ENCODE peak calls at places on chromosomes 7 and 10, in eight cellular contexts. O is ovary; F is lower lobe of right lung; W is cardiac muscle cell; R is BE2C; K is CD8-positive, alpha-beta T cell; N is body of pancreas; X is brain microvascular endothelial cell. Q is an unnamed sample.
A peak's percentile ranks its signal among the peaks of the same experiment; 100 is the strongest.

GRCh38 chr10:58637372-58637771 is 124.7 kb downstream of the BICC1 start:
- DNase-seq in F (no peak), W (peak; percentile 87), R (no peak), N (no peak), X (no peak), K (no peak), O (no peak), Q (peak; percentile 65)

GRCh38 chr7:34133983-34134782 is 228.8 kb downstream of the BMPER start:
- DNase-seq in X (peak; percentile 79), O (peak; percentile 76), R (peak; percentile 67), N (peak; percentile 66), W (peak; percentile 87), K (no peak), F (no peak), Q (peak; percentile 86)

GRCh38 chr10:50403074-50403473 is 151.8 kb upstream of the ASAH2 start:
- DNase-seq in X (no peak), F (no peak), N (no peak), K (no peak), R (no peak), O (no peak), W (no peak), Q (no peak)

GRCh38 chr10:15571570-15571969 is 148.2 kb downstream of the ITGA8 start:
- DNase-seq in K (no peak), F (no peak), N (peak; percentile 28), O (peak; percentile 55), R (peak; percentile 10), W (peak; percentile 90), X (peak; percentile 66), Q (peak; percentile 87)

GRCh38 chr7:84970683-84971082 is 216.2 kb downstream of the SEMA3D start:
- DNase-seq in O (no peak), N (no peak), K (no peak), F (no peak), X (no peak), R (no peak), W (peak; percentile 27), Q (peak; percentile 49)

GRCh38 chr7:67843615-67844014 is 847.0 kb downstream of the TYW1 start:
- DNase-seq in X (no peak), K (no peak), R (no peak), N (no peak), F (no peak), O (no peak), W (no peak), Q (no peak)

GRCh38 chr7:151381333-151382078 is 28.3 kb downstream of the WDR86 start:
- DNase-seq in W (peak; percentile 21), R (peak; percentile 63), F (no peak), X (no peak), O (peak; percentile 47), N (no peak), K (peak; percentile 58), Q (no peak)

GRCh38 chr7:101690061-101690460 is 61.0 kb upstream of the MYL10 start:
- DNase-seq in O (no peak), W (no peak), K (no peak), R (no peak), X (no peak), F (no peak), N (no peak), Q (no peak)

GRCh38 chr10:43667317-43667731 is 18.6 kb upstream of the ZNF32 start:
- DNase-seq in W (peak; percentile 68), R (no peak), N (peak; percentile 45), O (peak; percentile 47), X (no peak), F (no peak), K (no peak), Q (peak; percentile 29)

GRCh38 chr10:57692255-57692980 is 575.3 kb downstream of the IPMK start:
- DNase-seq in O (no peak), F (no peak), X (peak; percentile 92), R (no peak), W (peak; percentile 89), N (no peak), K (no peak), Q (peak; percentile 94)

GRCh38 chr10:26890956-26891355 is 30.2 kb upstream of the ABI1 start:
- DNase-seq in W (peak; percentile 81), R (peak; percentile 83), X (peak; percentile 81), N (peak; percentile 61), F (no peak), O (no peak), K (no peak), Q (peak; percentile 84)

GRCh38 chr10:133082685-133083421 is 4.9 kb upstream of the ADGRA1 start:
- DNase-seq in X (no peak), K (no peak), O (no peak), F (no peak), R (no peak), N (no peak), W (no peak), Q (no peak)
- TF ChIP-seq CTCF in X (no peak), K (no peak), O (no peak), F (no peak), R (no peak), N (no peak), W (no peak), Q (no peak)

GRCh38 chr7:41592794-41593193 is 110.1 kb downstream of the INHBA start:
- DNase-seq in K (no peak), X (no peak), O (no peak), R (no peak), W (no peak), N (no peak), F (no peak), Q (no peak)
- H3K4me3 ChIP-seq in K (no peak overlapping the region), X (no peak overlapping the region), O (no peak overlapping the region), R (no peak overlapping the region), W (no peak overlapping the region), N (no peak overlapping the region), F (no peak overlapping the region), Q (no peak overlapping the region)

DNA sequence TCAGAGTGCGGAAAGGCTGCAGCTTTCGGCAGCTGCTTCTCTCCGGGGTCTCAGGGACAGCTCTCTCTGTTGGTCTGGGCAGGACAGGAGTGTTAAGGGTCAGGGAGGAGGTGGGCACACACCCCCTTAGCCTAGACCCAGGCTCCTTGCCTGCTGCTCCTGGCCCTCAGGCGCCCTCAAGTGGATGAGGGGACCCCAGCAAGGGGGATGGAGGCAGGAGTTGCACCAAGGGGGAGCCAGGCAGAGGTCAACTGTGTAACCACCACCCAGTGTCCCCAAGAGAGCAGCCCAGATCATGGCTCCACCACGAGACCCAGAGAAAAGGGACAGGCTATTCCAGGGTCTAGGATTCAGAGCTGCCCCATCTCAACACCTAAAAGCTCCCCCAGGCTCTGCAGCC is 26.9 kb downstream of the SPOCK2 start:
- DNase-seq in O (no peak), W (no peak), F (no peak), N (no peak), K (no peak), X (no peak), R (peak; percentile 27), Q (no peak)
- TF ChIP-seq CTCF in O (no peak), W (peak; percentile 28), F (no peak), N (peak; percentile 12), K (no peak), X (peak; percentile 49), R (peak; percentile 46), Q (peak; percentile 31)

DNA sequence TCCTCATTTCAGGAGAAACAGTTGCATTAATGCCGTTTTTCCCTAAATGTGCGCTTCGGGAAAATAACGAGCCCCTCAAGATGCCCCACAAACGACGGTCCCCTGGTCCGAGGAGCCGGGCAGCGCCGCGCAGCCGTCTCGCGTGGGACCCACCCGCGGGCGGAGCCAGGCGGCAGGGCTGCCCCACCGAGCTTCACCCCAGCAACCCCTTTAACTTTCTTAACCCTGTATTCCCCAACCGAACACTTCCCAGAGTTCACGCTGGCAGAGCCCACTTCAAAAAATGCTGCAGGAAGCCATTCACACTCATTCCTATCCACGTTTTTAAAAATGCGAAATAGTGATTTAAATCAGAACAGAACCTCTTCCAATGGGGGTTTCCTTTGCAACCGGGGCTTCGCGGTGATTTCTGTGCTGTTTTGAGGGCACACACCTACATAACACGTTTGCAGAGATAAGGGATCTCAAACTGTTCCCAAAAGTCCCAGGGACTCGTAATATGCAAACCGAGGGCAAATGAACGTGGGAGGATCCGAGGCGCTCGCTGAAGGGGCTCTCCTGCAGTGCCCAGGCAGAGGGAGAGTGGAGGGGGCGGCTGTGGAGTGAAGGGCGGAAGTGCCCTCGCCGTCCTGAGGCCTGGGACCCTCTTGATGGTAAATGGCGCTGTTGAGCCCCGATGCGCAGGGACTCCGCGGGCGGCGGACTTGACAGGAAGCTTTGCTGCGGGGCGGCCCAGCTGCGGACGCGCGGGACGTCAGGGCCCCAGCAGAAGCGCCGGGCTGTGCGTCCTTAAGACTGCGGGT is 152.1 kb upstream of the YAE1 start:
- DNase-seq in R (peak; percentile 55), W (peak; percentile 58), F (peak; percentile 61), X (peak; percentile 26), O (peak; percentile 32), N (peak; percentile 49), K (no peak), Q (peak; percentile 24)
- H3K4me3 ChIP-seq in R (peak overlapping the region; percentile 55), W (peak overlapping the region; percentile 33), F (peak overlapping the region; percentile 63), X (peak overlapping the region; percentile 71), O (peak overlapping the region; percentile 45), N (peak overlapping the region; percentile 14), K (peak overlapping the region; percentile 66), Q (peak overlapping the region; percentile 58)

DNA sequence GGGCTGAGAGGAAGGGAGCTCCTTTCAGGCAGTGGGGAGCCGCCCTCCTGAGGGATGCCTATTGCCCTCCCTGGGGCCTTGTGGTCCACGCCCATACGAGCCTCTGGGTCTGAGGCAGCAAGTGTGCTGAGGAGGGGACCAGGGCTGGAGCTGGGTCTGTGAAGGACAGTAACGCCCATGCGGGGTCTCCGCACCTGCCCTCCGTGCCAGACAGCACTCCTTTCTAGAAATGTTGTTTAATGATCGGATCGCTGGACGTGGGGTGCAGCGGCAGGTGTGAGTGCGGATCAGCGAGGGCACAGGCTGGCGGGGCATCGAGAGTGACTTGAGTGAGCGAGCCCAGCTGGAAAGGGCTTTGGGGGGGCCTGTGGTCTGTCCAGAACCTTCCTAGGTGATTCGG is 70.1 kb downstream of the ELFN1 start:
- DNase-seq in X (no peak), K (no peak), F (no peak), R (no peak), N (no peak), O (no peak), W (no peak), Q (no peak)
- TF ChIP-seq CTCF in X (no peak), K (no peak), F (no peak), R (no peak), N (no peak), O (no peak), W (no peak), Q (no peak)

GRCh38 chr7:130942211-130942964 is 208.4 kb upstream of the KLF14 start:
- DNase-seq in R (no peak), K (no peak), F (no peak), N (peak; percentile 75), X (no peak), O (peak; percentile 59), W (peak; percentile 43), Q (peak; percentile 56)

GRCh38 chr7:130941322-130942210 is 207.6 kb upstream of the KLF14 start:
- DNase-seq in X (peak; percentile 76), R (peak; percentile 79), F (peak; percentile 69), O (peak; percentile 70), W (peak; percentile 61), K (no peak), N (peak; percentile 82), Q (peak; percentile 53)

GRCh38 chr7:130944997-130945396 is 211.0 kb upstream of the KLF14 start:
- DNase-seq in K (no peak), W (no peak), F (no peak), N (no peak), O (no peak), X (no peak), R (no peak), Q (no peak)

GRCh38 chr7:130943981-130944380 is 210.0 kb upstream of the KLF14 start:
- DNase-seq in W (no peak), X (no peak), F (no peak), R (no peak), O (no peak), K (no peak), N (no peak), Q (no peak)

GRCh38 chr7:130943336-130943901 is 209.4 kb upstream of the KLF14 start:
- DNase-seq in N (no peak), K (no peak), X (peak; percentile 70), W (peak; percentile 77), F (no peak), O (no peak), R (no peak), Q (peak; percentile 87)
- H3K4me3 ChIP-seq in N (no peak overlapping the region), K (peak overlapping the region; percentile 46), X (peak overlapping the region; percentile 33), W (no peak overlapping the region), F (peak overlapping the region; percentile 44), O (peak overlapping the region; percentile 27), R (peak overlapping the region; percentile 28), Q (peak overlapping the region; percentile 39)